ENCODE peak calls at places on chromosome 12, in eight cellular contexts. One of them, this sample, is unnamed.

GRCh38 chr12:120007272-120007671 is 18.2 kb downstream of the BICDL1 start:
- DNase-seq in astrocyte of the cerebellum: no peak
- DNase-seq in psoas muscle: no peak
- DNase-seq in neural crest cell: no peak
- DNase-seq in foreskin fibroblast: no peak
- DNase-seq in activated B cell treated with CpG ODN at 0.5 μM for 24 hours: no peak
- DNase-seq in brain microvascular endothelial cell: no peak
- DNase-seq in CD14-positive monocyte: no peak
- DNase-seq in this sample: no peak

GRCh38 chr12:27076930-27077329 is 5.4 kb downstream of the C12orf71 start:
- DNase-seq in brain microvascular endothelial cell: no peak
- DNase-seq in CD14-positive monocyte: no peak
- DNase-seq in activated B cell treated with CpG ODN at 0.5 μM for 24 hours: no peak
- DNase-seq in psoas muscle: no peak
- DNase-seq in astrocyte of the cerebellum: no peak
- DNase-seq in neural crest cell: no peak
- DNase-seq in foreskin fibroblast: peak
- DNase-seq in this sample: no peak

GRCh38 chr12:12158858-12159257 is 88.1 kb downstream of the BCL2L14 start:
- DNase-seq in astrocyte of the cerebellum: no peak
- DNase-seq in psoas muscle: peak
- DNase-seq in neural crest cell: no peak
- DNase-seq in foreskin fibroblast: no peak
- DNase-seq in CD14-positive monocyte: no peak
- DNase-seq in brain microvascular endothelial cell: no peak
- DNase-seq in activated B cell treated with CpG ODN at 0.5 μM for 24 hours: no peak
- DNase-seq in this sample: no peak

GRCh38 chr12:102095677-102096263 is 24.1 kb downstream of the NUP37 start:
- DNase-seq in neural crest cell: no peak
- DNase-seq in foreskin fibroblast: peak
- DNase-seq in astrocyte of the cerebellum: peak
- DNase-seq in psoas muscle: no peak
- DNase-seq in activated B cell treated with CpG ODN at 0.5 μM for 24 hours: no peak
- DNase-seq in CD14-positive monocyte: no peak
- DNase-seq in brain microvascular endothelial cell: peak
- DNase-seq in this sample: no peak

GRCh38 chr12:52231305-52232232 is 1.5 kb upstream of the KRT7 start:
- DNase-seq in CD14-positive monocyte: no peak
- DNase-seq in astrocyte of the cerebellum: no peak
- DNase-seq in psoas muscle: no peak
- DNase-seq in activated B cell treated with CpG ODN at 0.5 μM for 24 hours: no peak
- DNase-seq in neural crest cell: no peak
- DNase-seq in brain microvascular endothelial cell: no peak
- DNase-seq in foreskin fibroblast: no peak
- DNase-seq in this sample: no peak

GRCh38 chr12:30753233-30753632 is 1.5 kb downstream of the CAPRIN2 start:
- DNase-seq in CD14-positive monocyte: no peak
- DNase-seq in foreskin fibroblast: peak
- DNase-seq in neural crest cell: peak
- DNase-seq in brain microvascular endothelial cell: peak
- DNase-seq in astrocyte of the cerebellum: peak
- DNase-seq in activated B cell treated with CpG ODN at 0.5 μM for 24 hours: no peak
- DNase-seq in psoas muscle: no peak
- DNase-seq in this sample: peak

GRCh38 chr12:124162151-124163110 is 132.5 kb upstream of the RFLNA start:
- DNase-seq in neural crest cell: no peak
- DNase-seq in psoas muscle: no peak
- DNase-seq in activated B cell treated with CpG ODN at 0.5 μM for 24 hours: no peak
- DNase-seq in CD14-positive monocyte: no peak
- DNase-seq in foreskin fibroblast: no peak
- DNase-seq in astrocyte of the cerebellum: no peak
- DNase-seq in brain microvascular endothelial cell: no peak
- DNase-seq in this sample: no peak

GRCh38 chr12:4664111-4664510 is 15.2 kb downstream of the NDUFA9 start:
- DNase-seq in psoas muscle: no peak
- DNase-seq in foreskin fibroblast: peak
- DNase-seq in CD14-positive monocyte: no peak
- DNase-seq in activated B cell treated with CpG ODN at 0.5 μM for 24 hours: no peak
- DNase-seq in brain microvascular endothelial cell: peak
- DNase-seq in astrocyte of the cerebellum: peak
- DNase-seq in neural crest cell: no peak
- DNase-seq in this sample: no peak

GRCh38 chr12:16062611-16063010 is 151.5 kb downstream of the DERA start:
- DNase-seq in activated B cell treated with CpG ODN at 0.5 μM for 24 hours: no peak
- DNase-seq in astrocyte of the cerebellum: peak
- DNase-seq in foreskin fibroblast: no peak
- DNase-seq in psoas muscle: no peak
- DNase-seq in CD14-positive monocyte: no peak
- DNase-seq in brain microvascular endothelial cell: no peak
- DNase-seq in neural crest cell: no peak
- DNase-seq in this sample: no peak

GRCh38 chr12:129672110-129672509 is 231.7 kb downstream of the TMEM132D start:
- DNase-seq in psoas muscle: no peak
- DNase-seq in foreskin fibroblast: no peak
- DNase-seq in CD14-positive monocyte: no peak
- DNase-seq in astrocyte of the cerebellum: no peak
- DNase-seq in neural crest cell: no peak
- DNase-seq in activated B cell treated with CpG ODN at 0.5 μM for 24 hours: no peak
- DNase-seq in brain microvascular endothelial cell: no peak
- DNase-seq in this sample: no peak

GRCh38 chr12:111645433-111645832 is 40.3 kb downstream of the BRAP start:
- DNase-seq in foreskin fibroblast: peak
- DNase-seq in astrocyte of the cerebellum: no peak
- DNase-seq in psoas muscle: no peak
- DNase-seq in activated B cell treated with CpG ODN at 0.5 μM for 24 hours: no peak
- DNase-seq in neural crest cell: no peak
- DNase-seq in brain microvascular endothelial cell: no peak
- DNase-seq in CD14-positive monocyte: no peak
- DNase-seq in this sample: no peak

GRCh38 chr12:121182222-121182896 is 27.6 kb upstream of the P2RX4 start:
- DNase-seq in CD14-positive monocyte: no peak
- DNase-seq in brain microvascular endothelial cell: no peak
- DNase-seq in foreskin fibroblast: no peak
- DNase-seq in neural crest cell: no peak
- DNase-seq in activated B cell treated with CpG ODN at 0.5 μM for 24 hours: no peak
- DNase-seq in psoas muscle: no peak
- DNase-seq in astrocyte of the cerebellum: no peak
- DNase-seq in this sample: no peak

GRCh38 chr12:43786899-43787693 is 19.0 kb downstream of the TWF1 start:
- DNase-seq in activated B cell treated with CpG ODN at 0.5 μM for 24 hours: no peak
- DNase-seq in brain microvascular endothelial cell: no peak
- DNase-seq in foreskin fibroblast: no peak
- DNase-seq in psoas muscle: no peak
- DNase-seq in CD14-positive monocyte: no peak
- DNase-seq in neural crest cell: no peak
- DNase-seq in astrocyte of the cerebellum: no peak
- DNase-seq in this sample: no peak

GRCh38 chr12:58741226-58741625 is 179.1 kb downstream of the LRIG3 start:
- DNase-seq in activated B cell treated with CpG ODN at 0.5 μM for 24 hours: no peak
- DNase-seq in astrocyte of the cerebellum: no peak
- DNase-seq in neural crest cell: no peak
- DNase-seq in foreskin fibroblast: peak
- DNase-seq in brain microvascular endothelial cell: no peak
- DNase-seq in CD14-positive monocyte: no peak
- DNase-seq in psoas muscle: no peak
- DNase-seq in this sample: no peak
- TF ChIP-seq CTCF in activated B cell treated with CpG ODN at 0.5 μM for 24 hours: no peak
- TF ChIP-seq CTCF in astrocyte of the cerebellum: no peak
- TF ChIP-seq CTCF in neural crest cell: no peak
- TF ChIP-seq CTCF in foreskin fibroblast: no peak
- TF ChIP-seq CTCF in brain microvascular endothelial cell: no peak
- TF ChIP-seq CTCF in CD14-positive monocyte: no peak
- TF ChIP-seq CTCF in psoas muscle: no peak
- TF ChIP-seq CTCF in this sample: no peak

GRCh38 chr12:125184213-125184952 is 119.1 kb downstream of the AACS start:
- DNase-seq in CD14-positive monocyte: no peak
- DNase-seq in activated B cell treated with CpG ODN at 0.5 μM for 24 hours: no peak
- DNase-seq in psoas muscle: no peak
- DNase-seq in foreskin fibroblast: no peak
- DNase-seq in brain microvascular endothelial cell: no peak
- DNase-seq in neural crest cell: no peak
- DNase-seq in astrocyte of the cerebellum: no peak
- DNase-seq in this sample: no peak

GRCh38 chr12:125185311-125185739 is 120.1 kb downstream of the AACS start:
- DNase-seq in activated B cell treated with CpG ODN at 0.5 μM for 24 hours: no peak
- DNase-seq in brain microvascular endothelial cell: no peak
- DNase-seq in CD14-positive monocyte: no peak
- DNase-seq in psoas muscle: no peak
- DNase-seq in foreskin fibroblast: no peak
- DNase-seq in astrocyte of the cerebellum: no peak
- DNase-seq in neural crest cell: no peak
- DNase-seq in this sample: peak

GRCh38 chr12:125186471-125187147 is 121.4 kb downstream of the AACS start:
- DNase-seq in brain microvascular endothelial cell: no peak
- DNase-seq in psoas muscle: no peak
- DNase-seq in astrocyte of the cerebellum: no peak
- DNase-seq in CD14-positive monocyte: no peak
- DNase-seq in neural crest cell: no peak
- DNase-seq in foreskin fibroblast: peak
- DNase-seq in activated B cell treated with CpG ODN at 0.5 μM for 24 hours: no peak
- DNase-seq in this sample: no peak

GRCh38 chr12:125187148-125187733 is 122.0 kb downstream of the AACS start:
- DNase-seq in psoas muscle: no peak
- DNase-seq in foreskin fibroblast: peak
- DNase-seq in CD14-positive monocyte: no peak
- DNase-seq in activated B cell treated with CpG ODN at 0.5 μM for 24 hours: no peak
- DNase-seq in brain microvascular endothelial cell: no peak
- DNase-seq in astrocyte of the cerebellum: no peak
- DNase-seq in neural crest cell: no peak
- DNase-seq in this sample: peak

DNA sequence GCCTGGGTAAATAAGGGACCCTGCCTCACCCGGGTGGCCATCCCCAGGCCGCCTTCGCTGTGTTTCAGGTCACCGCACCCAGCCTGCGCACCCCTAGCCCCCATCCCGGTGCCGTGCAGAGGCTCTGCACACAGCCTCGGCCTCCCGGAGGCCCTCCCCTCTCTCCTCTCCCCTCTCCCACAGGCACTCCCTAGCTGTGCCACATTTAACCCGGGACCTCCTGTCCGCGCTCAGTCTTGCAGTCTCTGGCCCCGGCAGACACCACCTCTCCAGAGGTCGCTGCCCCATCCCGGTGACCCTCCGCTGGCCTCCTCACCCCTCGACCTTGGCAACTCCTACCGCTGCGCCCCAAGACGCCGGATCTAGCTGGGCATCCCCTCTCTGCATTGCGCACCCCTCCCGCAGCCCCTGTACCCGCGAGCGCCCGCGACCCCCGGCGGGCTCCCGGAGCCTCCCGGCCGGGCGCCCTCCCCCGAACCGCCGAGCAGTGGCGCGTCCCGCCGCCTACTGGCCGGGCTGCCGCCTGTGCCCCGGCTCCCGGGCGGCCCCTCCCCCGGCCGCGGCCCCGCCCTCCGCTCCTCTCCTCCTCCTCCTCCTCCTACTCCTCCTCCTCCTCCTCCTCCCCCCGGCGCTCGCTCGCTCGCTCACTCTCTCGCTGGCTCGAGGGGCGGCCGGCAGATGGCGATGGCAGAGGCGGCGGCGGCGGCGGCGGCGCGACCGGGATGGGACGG is 120.7 kb downstream of the AACS start:
- DNase-seq in brain microvascular endothelial cell: peak
- DNase-seq in psoas muscle: peak
- DNase-seq in foreskin fibroblast: peak
- DNase-seq in activated B cell treated with CpG ODN at 0.5 μM for 24 hours: peak
- DNase-seq in CD14-positive monocyte: no peak
- DNase-seq in neural crest cell: peak
- DNase-seq in astrocyte of the cerebellum: peak
- DNase-seq in this sample: peak
- TF ChIP-seq CTCF in brain microvascular endothelial cell: peak
- TF ChIP-seq CTCF in psoas muscle: peak
- TF ChIP-seq CTCF in foreskin fibroblast: no peak
- TF ChIP-seq CTCF in activated B cell treated with CpG ODN at 0.5 μM for 24 hours: no peak
- TF ChIP-seq CTCF in CD14-positive monocyte: no peak
- TF ChIP-seq CTCF in neural crest cell: peak
- TF ChIP-seq CTCF in astrocyte of the cerebellum: peak
- TF ChIP-seq CTCF in this sample: peak

DNA sequence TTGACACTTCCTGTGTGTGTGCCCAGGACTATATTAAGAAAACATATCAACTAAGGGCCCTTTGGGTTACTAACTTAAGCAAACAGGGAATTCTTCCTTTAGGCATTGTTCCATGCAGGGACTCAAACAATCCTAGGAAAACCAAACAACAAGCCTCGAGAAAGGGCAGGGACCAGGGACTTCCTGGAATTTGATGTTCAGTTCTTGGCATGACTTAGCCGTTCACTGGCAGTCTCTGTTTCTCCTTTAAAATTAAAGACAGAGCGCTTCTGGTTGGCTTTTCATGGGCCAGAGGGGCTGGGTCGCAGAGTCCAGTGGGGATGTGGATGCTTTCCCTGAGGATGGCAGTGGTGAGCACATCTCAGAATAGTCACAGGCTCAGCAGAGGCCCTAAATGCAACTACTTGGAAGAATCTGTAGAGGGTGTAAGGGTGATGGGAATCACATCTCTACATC is 35.2 kb downstream of the RNFT2 start:
- DNase-seq in activated B cell treated with CpG ODN at 0.5 μM for 24 hours: no peak
- DNase-seq in CD14-positive monocyte: no peak
- DNase-seq in astrocyte of the cerebellum: no peak
- DNase-seq in neural crest cell: no peak
- DNase-seq in brain microvascular endothelial cell: peak
- DNase-seq in foreskin fibroblast: peak
- DNase-seq in psoas muscle: no peak
- DNase-seq in this sample: no peak
- TF ChIP-seq CTCF in activated B cell treated with CpG ODN at 0.5 μM for 24 hours: no peak
- TF ChIP-seq CTCF in CD14-positive monocyte: no peak
- TF ChIP-seq CTCF in astrocyte of the cerebellum: no peak
- TF ChIP-seq CTCF in neural crest cell: no peak
- TF ChIP-seq CTCF in brain microvascular endothelial cell: peak
- TF ChIP-seq CTCF in foreskin fibroblast: peak
- TF ChIP-seq CTCF in psoas muscle: no peak
- TF ChIP-seq CTCF in this sample: no peak

GRCh38 chr12:6183689-6184441 is 16.3 kb upstream of the CD9 start:
- DNase-seq in psoas muscle: no peak
- DNase-seq in CD14-positive monocyte: peak
- DNase-seq in activated B cell treated with CpG ODN at 0.5 μM for 24 hours: no peak
- DNase-seq in astrocyte of the cerebellum: no peak
- DNase-seq in neural crest cell: no peak
- DNase-seq in brain microvascular endothelial cell: no peak
- DNase-seq in foreskin fibroblast: peak
- DNase-seq in this sample: no peak

GRCh38 chr12:6192604-6193380 is 7.4 kb upstream of the CD9 start:
- DNase-seq in astrocyte of the cerebellum: no peak
- DNase-seq in psoas muscle: no peak
- DNase-seq in foreskin fibroblast: no peak
- DNase-seq in brain microvascular endothelial cell: no peak
- DNase-seq in activated B cell treated with CpG ODN at 0.5 μM for 24 hours: no peak
- DNase-seq in neural crest cell: no peak
- DNase-seq in CD14-positive monocyte: peak
- DNase-seq in this sample: no peak

GRCh38 chr12:6186114-6186827 is 13.9 kb upstream of the CD9 start:
- DNase-seq in astrocyte of the cerebellum: no peak
- DNase-seq in CD14-positive monocyte: peak
- DNase-seq in psoas muscle: no peak
- DNase-seq in neural crest cell: no peak
- DNase-seq in activated B cell treated with CpG ODN at 0.5 μM for 24 hours: no peak
- DNase-seq in foreskin fibroblast: no peak
- DNase-seq in brain microvascular endothelial cell: no peak
- DNase-seq in this sample: no peak

GRCh38 chr12:6188954-6189353 is 11.2 kb upstream of the CD9 start:
- DNase-seq in foreskin fibroblast: no peak
- DNase-seq in CD14-positive monocyte: peak
- DNase-seq in neural crest cell: no peak
- DNase-seq in brain microvascular endothelial cell: no peak
- DNase-seq in psoas muscle: no peak
- DNase-seq in activated B cell treated with CpG ODN at 0.5 μM for 24 hours: no peak
- DNase-seq in astrocyte of the cerebellum: no peak
- DNase-seq in this sample: no peak

GRCh38 chr12:6187948-6188793 is 12.0 kb upstream of the CD9 start:
- DNase-seq in neural crest cell: no peak
- DNase-seq in activated B cell treated with CpG ODN at 0.5 μM for 24 hours: no peak
- DNase-seq in brain microvascular endothelial cell: no peak
- DNase-seq in foreskin fibroblast: no peak
- DNase-seq in psoas muscle: no peak
- DNase-seq in astrocyte of the cerebellum: no peak
- DNase-seq in CD14-positive monocyte: peak
- DNase-seq in this sample: no peak
- TF ChIP-seq CTCF in neural crest cell: no peak
- TF ChIP-seq CTCF in activated B cell treated with CpG ODN at 0.5 μM for 24 hours: no peak
- TF ChIP-seq CTCF in brain microvascular endothelial cell: no peak
- TF ChIP-seq CTCF in foreskin fibroblast: no peak
- TF ChIP-seq CTCF in psoas muscle: no peak
- TF ChIP-seq CTCF in astrocyte of the cerebellum: no peak
- TF ChIP-seq CTCF in CD14-positive monocyte: no peak
- TF ChIP-seq CTCF in this sample: no peak

This sample was measured in glutamatergic neuron.